ENCODE peak calls at places on chromosomes 7 and 10, in four cellular contexts. One of them, this sample, is unnamed. For H3K4me1, the result is how much of the 10 kb centered on the place peaks cover.

GRCh38 chr10:60573342-60573741 is 183.7 kb upstream of the ANK3 start:
- DNase-seq in K562: no peak
- DNase-seq in HepG2: no peak
- DNase-seq in GM12878: no peak
- DNase-seq in this sample: no peak

GRCh38 chr7:92297736-92298135 is 52.0 kb downstream of the ANKIB1 start:
- DNase-seq in HepG2: no peak
- DNase-seq in GM12878: no peak
- DNase-seq in K562: no peak
- DNase-seq in this sample: no peak

GRCh38 chr10:131569851-131570715 is 258.6 kb upstream of the TCERG1L start:
- DNase-seq in HepG2: no peak
- DNase-seq in K562: peak
- DNase-seq in GM12878: no peak
- DNase-seq in this sample: peak

GRCh38 chr7:47443049-47443448 is 138.9 kb downstream of the TNS3 start:
- DNase-seq in K562: no peak
- DNase-seq in HepG2: no peak
- DNase-seq in GM12878: no peak
- DNase-seq in this sample: no peak

GRCh38 chr10:90930070-90930837 is 9.4 kb upstream of the ANKRD1 start:
- DNase-seq in GM12878: no peak
- DNase-seq in K562: no peak
- DNase-seq in HepG2: peak
- DNase-seq in this sample: peak

GRCh38 chr7:44084695-44085094 is 2.4 kb upstream of the POLM start:
- DNase-seq in K562: no peak
- DNase-seq in HepG2: no peak
- DNase-seq in GM12878: no peak
- DNase-seq in this sample: no peak

GRCh38 chr7:84412161-84412969 is 217.8 kb upstream of the SEMA3A start:
- DNase-seq in K562: no peak
- DNase-seq in HepG2: peak
- DNase-seq in GM12878: no peak
- DNase-seq in this sample: no peak

GRCh38 chr10:31623466-31623865 is 304.4 kb downstream of the ZEB1 start:
- DNase-seq in K562: no peak
- DNase-seq in HepG2: no peak
- DNase-seq in GM12878: no peak
- DNase-seq in this sample: no peak

GRCh38 chr10:30358206-30358605 is 9.1 kb upstream of the MTPAP start:
- DNase-seq in GM12878: no peak
- DNase-seq in K562: no peak
- DNase-seq in HepG2: no peak
- DNase-seq in this sample: no peak

GRCh38 chr7:44263342-44264082 is 61.9 kb downstream of the CAMK2B start:
- DNase-seq in HepG2: no peak
- DNase-seq in GM12878: no peak
- DNase-seq in K562: no peak
- DNase-seq in this sample: no peak

GRCh38 chr7:111029574-111030357 is 61.2 kb upstream of the LRRN3 start:
- DNase-seq in K562: no peak
- DNase-seq in GM12878: peak
- DNase-seq in HepG2: peak
- DNase-seq in this sample: no peak

GRCh38 chr7:112414855-112415490 is 35.3 kb upstream of the IFRD1 start:
- DNase-seq in GM12878: no peak
- DNase-seq in K562: peak
- DNase-seq in HepG2: peak
- DNase-seq in this sample: no peak

GRCh38 chr10:59360605-59361515 is 1.5 kb downstream of the FAM13C start:
- DNase-seq in K562: no peak
- DNase-seq in GM12878: no peak
- DNase-seq in HepG2: no peak
- DNase-seq in this sample: no peak

GRCh38 chr10:21715531-21716195 is 181.6 kb downstream of the MLLT10 start:
- DNase-seq in K562: no peak
- DNase-seq in HepG2: no peak
- DNase-seq in GM12878: no peak
- DNase-seq in this sample: no peak

GRCh38 chr10:110671788-110672579 is 27.8 kb downstream of the RBM20 start:
- DNase-seq in GM12878: peak
- DNase-seq in K562: peak
- DNase-seq in HepG2: peak
- DNase-seq in this sample: no peak

GRCh38 chr7:31316876-31317275 is 23.6 kb downstream of the NEUROD6 start:
- DNase-seq in GM12878: no peak
- DNase-seq in K562: no peak
- DNase-seq in HepG2: no peak
- DNase-seq in this sample: no peak

GRCh38 chr7:143382791-143383641 is 1.9 kb downstream of the ZYX start:
- DNase-seq in HepG2: no peak
- DNase-seq in GM12878: no peak
- DNase-seq in K562: no peak
- DNase-seq in this sample: no peak
- H3K4me1 ChIP-seq in HepG2: half or more
- H3K4me1 ChIP-seq in GM12878: under half
- H3K4me1 ChIP-seq in K562: under half
- H3K4me1 ChIP-seq in this sample: under half

GRCh38 chr7:154672659-154673415 is 330.1 kb downstream of the PAXIP1 start:
- DNase-seq in K562: peak
- DNase-seq in HepG2: no peak
- DNase-seq in GM12878: no peak
- DNase-seq in this sample: no peak
- TF ChIP-seq YY1 in K562: no peak
- TF ChIP-seq YY1 in HepG2: no peak
- TF ChIP-seq YY1 in GM12878: no peak
- TF ChIP-seq YY1 in this sample: no peak

GRCh38 chr10:79158402-79159097 is 89.8 kb downstream of the ZMIZ1 start:
- DNase-seq in K562: peak
- DNase-seq in GM12878: no peak
- DNase-seq in HepG2: no peak
- DNase-seq in this sample: peak

GRCh38 chr10:79158004-79158340 is 89.2 kb downstream of the ZMIZ1 start:
- DNase-seq in K562: no peak
- DNase-seq in GM12878: no peak
- DNase-seq in HepG2: no peak
- DNase-seq in this sample: no peak

GRCh38 chr10:79159141-79159619 is 90.4 kb downstream of the ZMIZ1 start:
- DNase-seq in K562: no peak
- DNase-seq in HepG2: no peak
- DNase-seq in GM12878: no peak
- DNase-seq in this sample: no peak

GRCh38 chr10:79155301-79156081 is 86.7 kb downstream of the ZMIZ1 start:
- DNase-seq in K562: no peak
- DNase-seq in HepG2: no peak
- DNase-seq in GM12878: no peak
- DNase-seq in this sample: no peak

DNA sequence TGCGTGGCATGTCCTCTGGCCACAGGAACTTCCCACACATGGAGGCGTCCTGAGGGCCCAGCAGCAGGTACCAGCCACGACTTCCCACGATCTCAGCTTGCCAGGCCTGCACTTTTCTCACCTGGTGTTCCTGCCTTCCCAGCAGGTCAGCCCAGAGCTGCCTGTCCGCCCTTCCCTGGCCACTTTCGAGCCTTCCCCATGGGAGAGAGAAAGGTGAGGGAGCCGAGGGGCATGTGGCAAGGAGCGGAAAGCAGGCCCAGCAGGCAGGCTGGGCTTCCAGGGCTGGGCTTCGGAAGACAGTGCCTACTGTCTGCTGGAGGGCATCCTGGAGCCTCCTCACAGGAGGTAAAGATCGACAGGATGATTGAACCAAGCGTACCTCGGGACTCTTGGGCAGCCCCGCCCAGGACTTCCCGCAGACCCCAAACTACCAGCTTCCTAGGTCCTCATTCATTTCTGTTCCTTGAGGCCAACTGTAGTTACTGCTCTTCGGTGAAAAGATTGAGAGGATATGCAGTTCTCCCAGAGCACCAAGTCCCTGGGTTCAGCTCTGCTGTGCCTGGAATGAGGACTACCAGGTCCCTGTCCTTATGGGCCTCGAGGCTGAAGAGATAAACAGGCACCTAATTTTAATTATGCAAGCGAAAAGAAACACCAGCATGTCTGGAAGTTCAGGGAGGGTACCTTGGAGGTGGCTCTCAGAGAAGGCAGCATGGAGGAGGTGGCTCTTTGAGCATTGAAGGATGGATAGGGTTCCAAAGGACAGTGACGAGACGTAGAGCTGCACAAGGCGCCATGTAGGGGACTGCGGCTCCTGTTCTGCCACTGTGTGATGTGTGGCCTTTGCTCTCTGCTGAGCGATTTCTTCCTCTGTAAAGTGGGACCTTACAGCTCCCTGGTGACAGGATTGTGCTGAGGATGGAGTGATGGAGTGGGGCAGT is 87.8 kb downstream of the ZMIZ1 start:
- DNase-seq in GM12878: no peak
- DNase-seq in HepG2: no peak
- DNase-seq in K562: no peak
- DNase-seq in this sample: no peak
- H3K4me1 ChIP-seq in GM12878: under half
- H3K4me1 ChIP-seq in HepG2: half or more
- H3K4me1 ChIP-seq in K562: half or more
- H3K4me1 ChIP-seq in this sample: under half

GRCh38 chr7:102272917-102273748 is 13.5 kb upstream of the SH2B2 start:
- DNase-seq in GM12878: no peak
- DNase-seq in HepG2: no peak
- DNase-seq in K562: no peak
- DNase-seq in this sample: no peak

GRCh38 chr7:102277901-102278300 is 8.8 kb upstream of the SH2B2 start:
- DNase-seq in GM12878: no peak
- DNase-seq in K562: no peak
- DNase-seq in HepG2: no peak
- DNase-seq in this sample: no peak

GRCh38 chr7:102273749-102274712 is 12.6 kb upstream of the SH2B2 start:
- DNase-seq in K562: peak
- DNase-seq in GM12878: no peak
- DNase-seq in HepG2: peak
- DNase-seq in this sample: no peak

GRCh38 chr7:102272075-102272916 is 14.4 kb upstream of the SH2B2 start:
- DNase-seq in HepG2: peak
- DNase-seq in K562: peak
- DNase-seq in GM12878: no peak
- DNase-seq in this sample: peak

GRCh38 chr7:102275123-102275703 is 11.5 kb upstream of the SH2B2 start:
- DNase-seq in HepG2: no peak
- DNase-seq in GM12878: no peak
- DNase-seq in K562: no peak
- DNase-seq in this sample: no peak
- TF ChIP-seq YY1 in HepG2: no peak
- TF ChIP-seq YY1 in GM12878: no peak
- TF ChIP-seq YY1 in K562: no peak
- TF ChIP-seq YY1 in this sample: no peak

GRCh38 chr10:92146781-92147180 is 144.1 kb downstream of the CPEB3 start:
- DNase-seq in GM12878: no peak
- DNase-seq in K562: no peak
- DNase-seq in HepG2: no peak
- DNase-seq in this sample: no peak

GRCh38 chr10:92142949-92143348 is 147.9 kb downstream of the CPEB3 start:
- DNase-seq in K562: no peak
- DNase-seq in GM12878: peak
- DNase-seq in HepG2: no peak
- DNase-seq in this sample: no peak

GRCh38 chr10:92146072-92146471 is 144.8 kb downstream of the CPEB3 start:
- DNase-seq in K562: no peak
- DNase-seq in HepG2: no peak
- DNase-seq in GM12878: no peak
- DNase-seq in this sample: no peak

GRCh38 chr10:92142512-92142911 is 148.4 kb downstream of the CPEB3 start:
- DNase-seq in GM12878: no peak
- DNase-seq in HepG2: no peak
- DNase-seq in K562: no peak
- DNase-seq in this sample: no peak
- H3K4me1 ChIP-seq in GM12878: under half
- H3K4me1 ChIP-seq in HepG2: under half
- H3K4me1 ChIP-seq in K562: under half
- H3K4me1 ChIP-seq in this sample: under half

GRCh38 chr10:127293640-127294039 is 97.2 kb upstream of the INSYN2A start:
- DNase-seq in K562: no peak
- DNase-seq in GM12878: no peak
- DNase-seq in HepG2: no peak
- DNase-seq in this sample: no peak
- TF ChIP-seq YY1 in K562: no peak
- TF ChIP-seq YY1 in GM12878: no peak
- TF ChIP-seq YY1 in HepG2: no peak
- TF ChIP-seq YY1 in this sample: no peak

DNA sequence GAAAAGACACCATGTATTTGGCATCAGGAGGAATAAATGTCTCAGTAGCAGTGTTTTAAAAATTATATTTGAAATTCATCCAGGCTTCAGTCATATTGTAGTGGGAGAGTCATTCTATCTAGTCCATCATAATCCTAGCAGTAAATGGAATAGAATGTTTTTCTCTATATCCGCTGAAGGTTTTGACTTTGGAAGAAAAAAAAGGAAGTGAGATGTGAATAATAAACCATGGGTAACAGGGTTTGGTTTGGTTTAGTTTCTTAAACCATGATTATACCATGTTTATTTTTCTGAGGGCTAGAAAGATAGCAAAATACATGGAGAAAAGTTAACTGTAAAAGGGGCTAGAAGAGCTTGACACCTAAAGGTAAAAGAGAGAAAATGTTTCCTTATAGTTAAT is 16.4 kb upstream of the BPGM start:
- DNase-seq in K562: no peak
- DNase-seq in HepG2: no peak
- DNase-seq in GM12878: no peak
- DNase-seq in this sample: no peak
- H3K4me1 ChIP-seq in K562: under half
- H3K4me1 ChIP-seq in HepG2: under half
- H3K4me1 ChIP-seq in GM12878: under half
- H3K4me1 ChIP-seq in this sample: under half

GRCh38 chr10:17784701-17785100 is 24.4 kb upstream of the MRC1 start:
- DNase-seq in HepG2: no peak
- DNase-seq in GM12878: no peak
- DNase-seq in K562: no peak
- DNase-seq in this sample: no peak
- TF ChIP-seq YY1 in HepG2: no peak
- TF ChIP-seq YY1 in GM12878: no peak
- TF ChIP-seq YY1 in K562: no peak
- TF ChIP-seq YY1 in this sample: no peak

GRCh38 chr7:33087858-33088257 is 21.3 kb downstream of the RP9 start:
- DNase-seq in K562: no peak
- DNase-seq in GM12878: no peak
- DNase-seq in HepG2: no peak
- DNase-seq in this sample: no peak
- H3K4me1 ChIP-seq in K562: under half
- H3K4me1 ChIP-seq in GM12878: under half
- H3K4me1 ChIP-seq in HepG2: under half
- H3K4me1 ChIP-seq in this sample: under half